ENCODE peak calls at places on chromosomes 13 and 19, in nine cellular contexts. G, R, E, Y, N, S, J, D and U are unnamed samples.
A peak's percentile ranks its signal among the peaks of the same experiment; 100 is the strongest.

GRCh38 chr19:2129892-2130770 is 21.2 kb downstream of the AP3D1 start:
- DNase-seq in Y (no peak), S (no peak), E (no peak), D (no peak), J (no peak), R (no peak), G (no peak), N (no peak), U (no peak)

GRCh38 chr13:49733181-49733951 is 42.1 kb upstream of the EBPL start:
- DNase-seq in J (no peak), S (no peak), N (no peak), G (peak; percentile 3), Y (no peak), D (no peak), R (no peak), E (no peak), U (peak; percentile 46)

GRCh38 chr19:952680-953500 is 27.1 kb downstream of the ARID3A start:
- DNase-seq in R (no peak), Y (no peak), J (no peak), N (no peak), D (no peak), S (peak; percentile 58), G (peak; percentile 28), E (no peak), U (no peak)

GRCh38 chr13:46866150-46866549 is 30.7 kb downstream of the HTR2A start:
- DNase-seq in J (peak; percentile 20), G (peak; percentile 80), N (no peak), R (no peak), E (peak; percentile 5), Y (peak; percentile 16), S (peak; percentile 48), D (peak; percentile 4), U (peak; percentile 43)

GRCh38 chr19:39765091-39766076 is 13.3 kb upstream of the LEUTX start:
- DNase-seq in R (no peak), J (peak; percentile 29), E (peak; percentile 21), N (no peak), G (peak; percentile 59), Y (no peak), D (peak; percentile 83), S (peak; percentile 57), U (peak; percentile 61)

GRCh38 chr13:37715606-37716015 is 117.0 kb upstream of the POSTN start:
- DNase-seq in N (peak; percentile 67), J (peak; percentile 71), E (no peak), Y (no peak), R (no peak), D (no peak), G (peak; percentile 93), S (peak; percentile 74), U (peak; percentile 92)

GRCh38 chr19:12665281-12665573 is 1.3 kb downstream of the MAN2B1 start:
- DNase-seq in E (no peak), S (no peak), G (no peak), J (no peak), N (peak; percentile 79), R (peak; percentile 55), Y (no peak), D (no peak), U (no peak)

GRCh38 chr13:46683879-46684278 is 113.1 kb downstream of the ESD start:
- DNase-seq in G (no peak), R (no peak), J (peak; percentile 31), S (no peak), N (no peak), E (no peak), Y (no peak), D (no peak), U (no peak)

GRCh38 chr19:51664997-51665396 is 18.4 kb upstream of the SIGLEC14 start:
- DNase-seq in E (no peak), R (no peak), Y (no peak), D (no peak), J (no peak), S (peak; percentile 51), N (no peak), G (peak; percentile 21), U (peak; percentile 12)

GRCh38 chr19:6249296-6249695 is 30.5 kb downstream of the MLLT1 start:
- DNase-seq in D (no peak), S (no peak), G (no peak), E (no peak), R (no peak), Y (no peak), J (peak; percentile 49), N (no peak), U (no peak)

GRCh38 chr13:25135896-25136295 is 36.2 kb downstream of the AMER2 start:
- DNase-seq in D (no peak), E (no peak), N (no peak), J (no peak), R (no peak), S (no peak), G (no peak), Y (no peak), U (no peak)

GRCh38 chr19:10010247-10010691 is at the start of gene COL5A3:
- DNase-seq in G (peak; percentile 77), D (peak; percentile 69), S (no peak), E (peak; percentile 46), N (peak; percentile 75), J (no peak), Y (peak; percentile 81), R (peak; percentile 76), U (peak; percentile 61)

GRCh38 chr19:54428323-54429175 is 13.3 kb downstream of the TTYH1 start:
- DNase-seq in E (no peak), G (no peak), S (no peak), Y (no peak), N (no peak), J (no peak), R (no peak), D (no peak), U (no peak)

GRCh38 chr19:7188682-7189629 is 105.3 kb downstream of the INSR start:
- DNase-seq in Y (no peak), D (no peak), E (no peak), J (no peak), G (peak; percentile 49), S (no peak), N (no peak), R (no peak), U (no peak)

GRCh38 chr19:23817519-23817918 is 58.8 kb upstream of the ZNF681 start:
- DNase-seq in D (peak; percentile 25), Y (peak; percentile 21), N (no peak), S (peak; percentile 34), G (no peak), J (no peak), E (no peak), R (no peak), U (no peak)

GRCh38 chr13:107881362-107881761 is 334.0 kb downstream of the LIG4 start:
- DNase-seq in S (peak; percentile 89), D (no peak), E (no peak), N (no peak), R (no peak), G (no peak), Y (no peak), J (no peak), U (no peak)

DNA sequence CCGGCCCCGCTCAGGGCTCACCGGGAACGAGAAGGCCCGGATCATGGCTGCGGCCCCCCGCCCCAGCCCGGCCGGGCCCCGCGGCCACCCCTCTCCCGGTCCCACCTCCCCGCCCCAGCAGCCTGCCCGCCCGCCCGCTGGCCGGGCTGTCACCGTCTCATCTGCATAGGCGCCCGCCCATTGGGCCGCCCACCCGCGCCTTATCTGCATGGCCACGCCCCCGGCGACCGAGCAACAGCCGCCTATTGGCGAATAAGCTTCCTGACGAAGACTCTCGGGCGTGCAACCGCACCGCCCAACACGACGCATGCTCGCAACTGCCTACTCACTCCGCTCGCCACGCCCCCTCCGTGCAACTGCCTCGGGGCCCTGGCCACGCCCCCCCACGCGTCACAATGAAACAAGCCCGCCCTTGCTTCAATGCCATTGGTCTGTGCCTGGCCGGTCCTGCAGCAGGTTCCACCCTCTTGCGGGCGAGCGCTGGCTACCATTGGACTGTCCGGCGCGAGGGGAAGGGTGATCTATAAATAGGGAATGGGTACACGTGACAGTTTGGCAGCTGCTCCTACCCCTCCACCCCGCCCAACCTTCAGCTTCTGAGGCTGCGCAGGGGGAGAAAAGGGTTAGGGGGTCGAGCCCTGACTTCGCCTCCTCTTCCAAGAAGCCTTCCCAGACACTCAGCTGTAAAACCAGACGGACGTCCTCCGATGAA is at the start of gene DACT3:
- DNase-seq in D (peak; percentile 100), Y (peak; percentile 100), J (peak; percentile 100), E (peak; percentile 100), R (peak; percentile 100), S (peak; percentile 97), G (peak; percentile 100), N (peak; percentile 100), U (peak; percentile 99)
- TF ChIP-seq CTCF in D (no peak), Y (no peak), J (no peak), E (no peak), R (peak; percentile 20), S (no peak), G (no peak), N (no peak), U (no peak)

DNA sequence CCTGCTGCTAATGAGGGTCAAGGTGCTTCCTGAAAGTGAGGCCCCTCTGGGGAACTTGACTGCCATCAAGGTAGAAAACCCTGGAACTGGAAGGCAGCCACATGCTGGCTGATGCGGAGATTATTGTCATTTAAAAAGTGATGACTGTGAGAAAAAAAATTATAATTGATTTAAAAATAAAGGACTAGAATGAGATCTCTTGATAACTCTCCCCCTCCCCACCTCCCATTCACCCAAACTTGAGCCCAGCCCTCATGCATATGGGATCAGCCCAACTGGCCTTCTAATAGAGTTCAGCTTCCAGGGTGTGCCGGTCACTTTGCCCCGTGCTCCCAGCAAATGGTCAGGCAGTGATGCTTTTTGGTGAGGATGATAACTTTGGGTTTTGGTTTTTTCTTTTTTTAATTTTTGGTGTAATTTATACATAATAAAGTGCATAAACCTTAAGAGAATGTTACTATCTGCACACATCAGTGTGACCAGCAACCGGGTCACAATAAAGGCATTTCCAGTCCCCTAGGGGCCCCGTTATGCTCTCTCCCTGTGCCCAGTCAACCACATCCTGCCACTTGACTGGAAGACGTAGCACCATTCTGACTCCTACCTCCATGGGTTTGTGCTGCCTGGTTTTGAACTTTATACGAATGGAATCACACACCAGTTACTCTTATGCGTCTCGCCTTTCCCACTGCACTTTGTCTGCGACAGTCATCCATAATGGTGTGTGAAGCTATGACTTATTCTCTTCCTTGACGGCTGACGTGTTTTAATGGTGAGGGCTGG is 187.9 kb downstream of the USP12 start:
- DNase-seq in S (no peak), Y (no peak), J (no peak), R (no peak), E (no peak), D (no peak), N (peak; percentile 17), G (peak; percentile 26), U (peak; percentile 41)
- H3K4me3 ChIP-seq in S (peak overlapping the region; percentile 42), Y (peak overlapping the region; percentile 13), J (no peak overlapping the region), R (peak overlapping the region; percentile 40), E (no peak overlapping the region), D (no peak overlapping the region), N (peak overlapping the region; percentile 34), G (no peak overlapping the region), U (no peak overlapping the region)

DNA sequence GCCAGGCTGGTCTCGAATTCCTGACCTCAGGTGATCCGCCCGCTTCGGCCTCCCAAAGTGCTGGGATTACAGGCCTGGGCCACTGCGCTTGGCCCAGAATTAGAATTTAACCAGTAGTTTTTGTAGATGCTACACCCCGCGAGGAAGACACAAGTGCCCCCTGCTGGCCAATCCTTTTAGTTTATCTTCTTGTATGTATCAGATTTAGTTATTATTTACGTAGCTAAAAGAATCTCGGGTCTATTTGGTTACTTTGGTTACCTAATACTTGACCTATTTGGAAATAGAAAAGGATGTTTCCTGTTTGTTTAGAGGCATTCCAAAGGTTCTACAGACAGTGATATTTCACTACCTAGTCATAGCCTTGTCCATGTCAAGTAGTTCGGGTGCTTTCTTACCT is 22.0 kb downstream of the MUC16 start:
- DNase-seq in J (no peak), S (peak; percentile 85), G (no peak), D (peak; percentile 15), N (no peak), E (no peak), R (no peak), Y (no peak), U (no peak)
- TF ChIP-seq CTCF in J (no peak), S (peak; percentile 62), G (no peak), D (peak; percentile 30), N (no peak), E (no peak), R (no peak), Y (no peak), U (no peak)

GRCh38 chr13:88248393-88248792 is 577.2 kb downstream of the SLITRK5 start:
- DNase-seq in D (peak; percentile 38), N (no peak), S (no peak), E (no peak), Y (no peak), J (no peak), R (no peak), G (no peak), U (no peak)
- H3K4me3 ChIP-seq in D (no peak overlapping the region), N (no peak overlapping the region), S (no peak overlapping the region), E (no peak overlapping the region), Y (no peak overlapping the region), J (no peak overlapping the region), R (no peak overlapping the region), G (no peak overlapping the region), U (no peak overlapping the region)